ENCODE peak calls at places on chromosomes 4 and X, in ten cellular contexts. O is stimulated activated CD8-positive, alpha-beta memory T cell treated with anti-CD3 and anti-CD28 coated beads, Interleukin-4, amount 100 ng/mL, for 4 hours; U is pancreas; N is lower lobe of right lung; S is GM04504; X is ELF-1; Q is ELR; K is nephron progenitor cell; G is ACHN; J is mesendoderm. R is an unnamed sample.
A peak's percentile ranks its signal among the peaks of the same experiment; 100 is the strongest.

GRCh38 chrX:110418857-110419249 is 60.2 kb downstream of the RTL9 start:
- DNase-seq in O (no peak), U (no peak), N (no peak), S (no peak), X (peak; percentile 58), Q (peak; percentile 75), K (no peak), G (no peak), J (no peak), R (no peak)

GRCh38 chr4:181807771-181808170 is 435.4 kb upstream of the TENM3 start:
- DNase-seq in O (no peak), U (no peak), N (no peak), S (no peak), X (no peak), Q (peak; percentile 41), K (no peak), G (no peak), J (no peak), R (no peak)

GRCh38 chrX:19852014-19853005 is 35.1 kb downstream of the SH3KBP1 start:
- DNase-seq in O (no peak), U (no peak), N (no peak), S (no peak), X (peak; percentile 56), Q (peak; percentile 68), K (no peak), G (peak; percentile 1), J (peak; percentile 36), R (no peak)

GRCh38 chrX:101759000-101759399 is 99.3 kb upstream of the ARMCX2 start:
- DNase-seq in O (no peak), U (no peak), N (no peak), S (peak; percentile 6), X (peak; percentile 81), Q (peak; percentile 56), K (peak; percentile 31), G (peak; percentile 57), J (peak; percentile 92), R (no peak)

GRCh38 chr4:128574706-128575105 is 234.8 kb upstream of the JADE1 start:
- DNase-seq in O (peak; percentile 41), U (peak; percentile 86), N (peak; percentile 73), S (no peak), X (peak; percentile 77), Q (peak; percentile 31), K (peak; percentile 60), G (peak; percentile 89), J (peak; percentile 92), R (no peak)

GRCh38 chr4:13559414-13559813 is 15.1 kb upstream of the NKX3-2 start:
- DNase-seq in O (no peak), U (no peak), N (no peak), S (peak; percentile 53), X (peak; percentile 12), Q (peak; percentile 92), K (no peak), G (peak; percentile 76), J (no peak), R (no peak)

GRCh38 chr4:89838005-89838404 is 1.0 kb upstream of the SNCA start:
- DNase-seq in O (no peak), U (no peak), N (no peak), S (no peak), X (peak; percentile 7), Q (peak; percentile 23), K (peak; percentile 5), G (peak; percentile 21), J (peak; percentile 48), R (no peak)

GRCh38 chr4:16026155-16026761 is 57.6 kb downstream of the PROM1 start:
- DNase-seq in O (no peak), U (no peak), N (no peak), S (peak; percentile 28), X (peak; percentile 29), Q (peak; percentile 61), K (peak; percentile 38), G (peak; percentile 48), J (peak; percentile 69), R (no peak)

R was measured in RWPE2.